ENCODE peak calls at places on chromosomes 4 and X, in ten cellular contexts. K, U, Z, T, S, F, W, Q, E and L are unnamed samples.

GRCh38 chr4:15007201-15007600 is 4.9 kb downstream of the CPEB2 start:
- DNase-seq in F (no peak), W (no peak), S (no peak), T (no peak), U (no peak), E (no peak), K (no peak), Q (no peak), Z (no peak), L (no peak)

GRCh38 chrX:51456814-51457213 is 39.6 kb downstream of the NUDT11 start:
- DNase-seq in K (no peak), E (no peak), U (no peak), Z (no peak), Q (no peak), T (no peak), F (no peak), W (no peak), S (no peak), L (no peak)

GRCh38 chr4:171246948-171247347 is 566.3 kb upstream of the GALNTL6 start:
- DNase-seq in E (no peak), Z (no peak), U (no peak), T (no peak), K (no peak), W (no peak), Q (no peak), F (no peak), S (no peak), L (no peak)

GRCh38 chr4:77713884-77714283 is 105.3 kb downstream of the CNOT6L start:
- DNase-seq in F (no peak), E (no peak), S (no peak), Z (no peak), U (no peak), Q (no peak), W (no peak), K (no peak), T (no peak), L (no peak)

GRCh38 chr4:115110191-115111166 is 2.9 kb downstream of the NDST4 start:
- DNase-seq in Z (no peak), K (no peak), W (no peak), T (no peak), S (no peak), E (no peak), U (no peak), F (no peak), Q (no peak), L (peak)

GRCh38 chr4:89331197-89331596 is 23.6 kb upstream of the GPRIN3 start:
- DNase-seq in K (no peak), S (no peak), E (no peak), Z (no peak), Q (no peak), T (no peak), W (no peak), F (no peak), U (no peak), L (no peak)

GRCh38 chr4:8267077-8267476 is 2.5 kb upstream of the HTRA3 start:
- DNase-seq in U (peak), K (peak), F (peak), W (peak), Q (peak), T (peak), E (peak), Z (peak), S (peak), L (peak)

GRCh38 chr4:6541789-6542188 is 33.2 kb upstream of the MAN2B2 start:
- DNase-seq in Q (no peak), W (no peak), K (no peak), U (no peak), F (no peak), Z (no peak), T (no peak), S (no peak), E (no peak), L (no peak)

GRCh38 chr4:109998867-109999303 is 86.2 kb downstream of the EGF start:
- DNase-seq in F (no peak), K (no peak), Q (peak), T (peak), U (no peak), S (no peak), Z (no peak), E (peak), W (no peak), L (no peak)

GRCh38 chrX:17792842-17793241 is 55.5 kb downstream of the SCML1 start:
- DNase-seq in W (no peak), Q (no peak), T (no peak), U (no peak), F (no peak), E (no peak), S (no peak), Z (no peak), K (no peak), L (no peak)

GRCh38 chr4:54400802-54401201 is 171.7 kb downstream of the PDGFRA start:
- DNase-seq in W (no peak), Z (no peak), Q (no peak), E (no peak), T (no peak), S (no peak), K (no peak), F (no peak), U (no peak), L (peak)

GRCh38 chr4:168408620-168409019 is 71.7 kb downstream of the DDX60L start:
- DNase-seq in K (no peak), W (no peak), Z (peak), F (no peak), T (no peak), S (peak), Q (peak), U (no peak), E (no peak), L (peak)

GRCh38 chr4:144580421-144580820 is 65.5 kb upstream of the HHIP start:
- DNase-seq in S (no peak), Q (no peak), T (no peak), Z (no peak), K (no peak), U (no peak), F (no peak), W (no peak), E (no peak), L (no peak)

GRCh38 chr4:189096717-189097116 is 844.0 kb upstream of the FRG1 start:
- DNase-seq in W (no peak), U (no peak), K (peak), Z (no peak), F (no peak), T (peak), Q (no peak), E (peak), S (no peak), L (no peak)

GRCh38 chr4:125316781-125317525 is 2.2 kb downstream of the FAT4 start:
- DNase-seq in F (peak), W (peak), U (no peak), K (peak), E (peak), S (peak), T (no peak), Q (peak), Z (peak), L (peak)
- TF ChIP-seq EP300 in F (no peak), W (no peak), U (no peak), K (no peak), E (no peak), S (no peak), T (no peak), Q (no peak), Z (no peak), L (no peak)

GRCh38 chrX:48465336-48465933 is 4.6 kb downstream of the SLC38A5 start:
- DNase-seq in Q (no peak), K (no peak), U (no peak), W (no peak), E (no peak), F (no peak), Z (no peak), S (no peak), T (no peak), L (no peak)
- TF ChIP-seq POLR2A in Q (no peak), K (no peak), U (no peak), W (no peak), E (no peak), F (no peak), Z (no peak), S (no peak), T (no peak), L (no peak)

DNA sequence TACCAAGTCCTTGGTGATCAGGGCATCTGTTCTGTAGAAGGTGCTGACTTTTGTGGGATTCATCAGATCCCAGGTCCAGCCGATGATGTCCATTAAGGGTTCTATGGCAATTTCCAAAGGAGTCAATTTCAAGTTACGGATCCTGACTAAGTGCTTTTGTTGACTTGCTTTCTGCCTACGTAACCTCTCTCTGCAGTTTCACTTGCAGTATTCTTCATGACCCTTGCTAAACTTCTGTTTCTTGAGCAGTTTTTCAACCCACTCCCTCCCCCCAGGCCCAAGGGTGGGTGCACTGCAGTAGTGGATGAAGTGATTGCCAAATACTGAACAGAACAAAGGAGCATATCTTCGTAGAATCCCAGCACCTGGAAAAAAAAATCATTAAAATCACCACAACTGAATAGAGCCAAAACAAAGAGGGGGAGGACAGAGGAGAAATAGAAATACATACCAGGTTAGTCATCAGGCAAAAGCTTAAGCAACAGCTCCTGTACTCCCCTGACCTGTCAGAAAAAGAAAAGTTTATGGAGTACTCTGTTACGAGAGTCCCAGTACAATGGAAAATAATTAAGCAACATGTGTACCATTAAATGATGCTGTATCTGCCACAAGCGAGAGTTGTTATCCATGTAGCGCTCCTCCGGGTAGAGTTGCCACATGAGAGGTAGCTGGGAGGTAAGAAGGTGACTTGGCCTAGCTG is 5.8 kb downstream of the CMC4 start:
- DNase-seq in W (no peak), U (no peak), Z (no peak), S (no peak), F (no peak), K (no peak), T (no peak), E (no peak), Q (no peak), L (no peak)
- TF ChIP-seq EP300 in W (no peak), U (no peak), Z (no peak), S (no peak), F (no peak), K (no peak), T (no peak), E (no peak), Q (no peak), L (no peak)

GRCh38 chrX:107547621-107548020 is 80.7 kb upstream of the PRPS1 start:
- DNase-seq in Z (no peak), K (no peak), W (no peak), F (no peak), Q (no peak), T (no peak), U (no peak), E (no peak), S (no peak), L (no peak)
- TF ChIP-seq POLR2A in Z (no peak), K (no peak), W (no peak), F (no peak), Q (no peak), T (no peak), U (no peak), E (no peak), S (no peak), L (no peak)

GRCh38 chrX:121085612-121086010 is 38.2 kb downstream of the GLUD2 start:
- DNase-seq in K (no peak), E (no peak), Z (no peak), W (no peak), U (no peak), S (no peak), T (no peak), Q (no peak), F (no peak), L (no peak)
- TF ChIP-seq EP300 in K (no peak), E (no peak), Z (no peak), W (no peak), U (no peak), S (no peak), T (no peak), Q (no peak), F (no peak), L (no peak)

DNA sequence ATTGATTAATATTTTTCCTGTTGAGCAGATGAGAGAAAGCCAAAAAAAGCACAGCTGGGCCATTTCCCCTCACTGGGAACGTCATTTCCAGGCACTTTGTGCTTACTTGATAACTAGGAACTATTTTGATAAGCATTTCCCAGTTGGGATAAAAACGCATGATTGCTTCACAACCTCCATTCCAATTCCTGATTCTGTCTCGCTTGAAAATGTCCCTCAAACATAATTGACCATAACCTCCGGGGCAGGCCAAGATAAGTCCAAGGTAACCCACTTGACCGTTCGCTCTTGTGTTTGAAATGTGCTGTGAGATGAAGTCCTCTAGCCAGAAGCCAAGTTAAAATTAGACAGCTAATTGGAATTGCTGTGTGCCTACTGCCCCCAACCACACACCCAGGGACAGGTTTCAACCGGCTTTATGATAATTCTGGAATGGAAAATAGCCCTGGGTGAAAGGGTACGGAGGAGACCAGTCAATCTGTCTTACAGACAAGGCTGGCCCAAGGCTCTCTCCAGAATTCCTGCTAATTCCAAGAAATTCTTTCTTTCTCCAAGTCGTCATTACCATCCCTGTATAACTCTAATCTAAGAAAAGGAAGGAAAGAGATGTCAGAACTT is 137.1 kb downstream of the MID1 start:
- DNase-seq in W (no peak), Z (no peak), Q (peak), K (no peak), E (no peak), S (no peak), F (no peak), T (no peak), U (no peak), L (peak)
- TF ChIP-seq POLR2A in W (no peak), Z (no peak), Q (no peak), K (no peak), E (no peak), S (no peak), F (no peak), T (no peak), U (no peak), L (no peak)

GRCh38 chr4:181245326-181245725 is 997.9 kb upstream of the TENM3 start:
- DNase-seq in S (no peak), F (no peak), E (no peak), U (no peak), W (no peak), T (no peak), Q (no peak), Z (no peak), K (no peak), L (no peak)
- TF ChIP-seq EP300 in S (no peak), F (no peak), E (no peak), U (no peak), W (no peak), T (no peak), Q (no peak), Z (no peak), K (no peak), L (no peak)

GRCh38 chrX:101348452-101349222 is at the start of gene TIMM8A:
- DNase-seq in Q (peak), E (peak), W (peak), T (peak), Z (peak), U (peak), K (peak), F (peak), S (peak), L (peak)
- TF ChIP-seq POLR2A in Q (peak), E (peak), W (no peak), T (peak), Z (peak), U (peak), K (no peak), F (no peak), S (peak), L (no peak)